ENCODE peak calls at places on chromosomes 12 and 14, in eight cellular contexts. K is foreskin fibroblast, G is B cell, E is fibroblast of villous mesenchyme, D is AG04450, U is A549, C is ovary, J is type B pancreatic cell. M is an unnamed sample.

GRCh38 chr12:56408799-56409417 is 40.3 kb downstream of the TIMELESS start:
- DNase-seq in K (no peak), G (no peak), E (no peak), D (no peak), U (no peak), C (no peak), J (no peak), M (no peak)

GRCh38 chr12:94770777-94771176 is 120.4 kb upstream of the TMCC3 start:
- DNase-seq in K (no peak), G (no peak), E (no peak), D (no peak), U (no peak), C (no peak), J (no peak), M (no peak)

GRCh38 chr14:95496111-95496681 is 20.3 kb downstream of the SYNE3 start:
- DNase-seq in K (no peak), G (no peak), E (peak), D (no peak), U (no peak), C (no peak), J (no peak), M (no peak)

GRCh38 chr14:57871487-57872080 is 5.7 kb upstream of the SLC35F4 start:
- DNase-seq in K (peak), G (peak), E (peak), D (peak), U (peak), C (no peak), J (no peak), M (no peak)

GRCh38 chr12:93373847-93374723 is 3.6 kb upstream of the NUDT4 start:
- DNase-seq in K (no peak), G (no peak), E (no peak), D (no peak), U (no peak), C (no peak), J (no peak), M (no peak)

GRCh38 chr14:72961579-72962335 is 35.5 kb downstream of the DCAF4 start:
- DNase-seq in K (no peak), G (no peak), E (no peak), D (no peak), U (peak), C (no peak), J (no peak), M (no peak)

GRCh38 chr12:93616584-93617101 is 44.2 kb downstream of the SOCS2 start:
- DNase-seq in K (no peak), G (no peak), E (peak), D (no peak), U (peak), C (no peak), J (peak), M (peak)

GRCh38 chr12:71639341-71639760 is 24.3 kb downstream of the ZFC3H1 start:
- DNase-seq in K (no peak), G (no peak), E (peak), D (no peak), U (peak), C (no peak), J (no peak), M (no peak)

GRCh38 chr12:57722716-57723629 is 15.6 kb downstream of the AGAP2 start:
- DNase-seq in K (no peak), G (no peak), E (no peak), D (no peak), U (no peak), C (no peak), J (peak), M (peak)

GRCh38 chr12:90396556-90396955 is 558.4 kb downstream of the CCER1 start:
- DNase-seq in K (no peak), G (no peak), E (no peak), D (no peak), U (no peak), C (no peak), J (no peak), M (no peak)

GRCh38 chr12:74780458-74781241 is 243.0 kb downstream of the ATXN7L3B start:
- DNase-seq in K (no peak), G (no peak), E (peak), D (no peak), U (no peak), C (no peak), J (no peak), M (no peak)

GRCh38 chr14:22478670-22479069 is 110.4 kb downstream of the DAD1 start:
- DNase-seq in K (no peak), G (no peak), E (no peak), D (no peak), U (no peak), C (peak), J (no peak), M (no peak)

GRCh38 chr12:69059465-69060457 is 126.8 kb upstream of the CPM start:
- DNase-seq in K (peak), G (no peak), E (peak), D (peak), U (peak), C (no peak), J (no peak), M (no peak)

GRCh38 chr14:78227466-78228077 is 57.4 kb downstream of the NRXN3 start:
- DNase-seq in K (no peak), G (no peak), E (no peak), D (no peak), U (peak), C (no peak), J (no peak), M (no peak)
- TF ChIP-seq CTCF in K (no peak), G (no peak), E (no peak), D (no peak), U (no peak), C (no peak), J (no peak), M (no peak)

GRCh38 chr14:69423279-69423678 is 24.8 kb downstream of the SLC39A9 start:
- DNase-seq in K (no peak), G (no peak), E (no peak), D (no peak), U (no peak), C (no peak), J (no peak), M (no peak)
- TF ChIP-seq CTCF in K (no peak), G (no peak), E (no peak), D (peak), U (no peak), C (no peak), J (no peak), M (no peak)

GRCh38 chr12:25677180-25677937 is 124.3 kb upstream of the LMNTD1 start:
- DNase-seq in K (no peak), G (no peak), E (peak), D (no peak), U (peak), C (no peak), J (no peak), M (no peak)
- TF ChIP-seq CTCF in K (no peak), G (no peak), E (peak), D (no peak), U (peak), C (no peak), J (no peak), M (peak)

GRCh38 chr14:68715032-68715924 is 77.6 kb downstream of the ZFP36L1 start:
- DNase-seq in K (peak), G (no peak), E (peak), D (no peak), U (peak), C (no peak), J (no peak), M (no peak)
- TF ChIP-seq CTCF in K (no peak), G (no peak), E (no peak), D (no peak), U (no peak), C (no peak), J (peak), M (peak)

GRCh38 chr14:36649872-36650650 is 11.6 kb upstream of the PAX9 start:
- DNase-seq in K (no peak), G (no peak), E (no peak), D (no peak), U (no peak), C (no peak), J (no peak), M (no peak)

GRCh38 chr14:36647417-36647826 is 14.2 kb upstream of the PAX9 start:
- DNase-seq in K (no peak), G (no peak), E (no peak), D (no peak), U (no peak), C (no peak), J (no peak), M (no peak)

GRCh38 chr14:36646664-36647416 is 14.8 kb upstream of the PAX9 start:
- DNase-seq in K (no peak), G (no peak), E (no peak), D (no peak), U (no peak), C (no peak), J (no peak), M (no peak)

GRCh38 chr14:36652542-36653201 is 9.0 kb upstream of the PAX9 start:
- DNase-seq in K (no peak), G (no peak), E (no peak), D (no peak), U (no peak), C (no peak), J (no peak), M (no peak)

DNA sequence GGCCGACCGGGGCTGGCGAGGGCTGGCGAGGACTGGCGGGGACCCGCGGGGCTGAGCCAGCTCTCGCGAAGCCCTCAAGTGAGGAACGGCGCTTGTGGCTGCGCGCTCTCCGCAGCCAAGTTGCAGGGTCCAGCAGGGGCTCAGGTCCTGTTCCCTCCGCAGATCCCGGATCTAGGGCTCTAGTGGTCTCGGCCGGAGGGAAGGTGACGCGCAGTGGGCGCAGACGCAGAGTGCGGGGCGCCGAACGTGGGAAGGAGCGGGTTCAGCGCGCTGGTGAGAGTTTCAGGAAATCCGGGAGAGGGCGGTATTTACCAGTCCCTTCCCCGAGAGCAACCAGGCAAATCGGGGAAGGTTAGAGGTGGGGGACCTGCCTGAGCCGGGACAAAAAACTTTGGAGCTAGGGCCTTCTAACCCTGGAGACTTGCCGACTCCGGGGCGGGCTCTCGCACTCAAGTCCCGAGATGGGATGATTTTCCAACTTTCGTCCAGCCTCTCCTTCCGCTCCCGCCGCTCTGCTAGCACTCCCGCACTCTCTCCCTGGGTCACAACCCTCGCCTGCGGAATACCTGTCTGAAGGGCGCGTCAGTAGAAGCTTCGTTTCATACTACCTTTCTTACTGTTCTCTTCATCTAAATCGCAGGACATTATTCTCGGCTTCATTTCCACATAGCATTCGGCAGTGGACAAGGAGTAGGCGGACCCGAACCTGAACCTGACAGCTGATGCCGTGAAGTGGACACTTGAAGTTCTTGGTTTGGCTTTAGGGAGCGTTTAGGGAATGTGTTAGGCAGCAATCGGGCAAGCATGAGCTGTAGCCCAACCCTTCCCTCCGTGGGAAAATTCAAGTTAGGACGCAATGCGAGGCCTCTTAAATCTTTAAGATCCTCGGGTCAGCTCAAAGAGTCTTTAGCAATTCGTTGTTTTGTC is 13.6 kb upstream of the PAX9 start:
- DNase-seq in K (no peak), G (no peak), E (peak), D (no peak), U (peak), C (no peak), J (no peak), M (no peak)
- TF ChIP-seq CTCF in K (peak), G (no peak), E (peak), D (peak), U (peak), C (no peak), J (peak), M (peak)

GRCh38 chr14:92502541-92503286 is 10.9 kb upstream of the RIN3 start:
- DNase-seq in K (no peak), G (no peak), E (no peak), D (no peak), U (no peak), C (no peak), J (no peak), M (no peak)

GRCh38 chr14:92505826-92506225 is 7.8 kb upstream of the RIN3 start:
- DNase-seq in K (no peak), G (peak), E (no peak), D (no peak), U (no peak), C (no peak), J (no peak), M (no peak)

GRCh38 chr14:92501891-92502351 is 11.7 kb upstream of the RIN3 start:
- DNase-seq in K (peak), G (no peak), E (peak), D (no peak), U (no peak), C (no peak), J (peak), M (no peak)

GRCh38 chr14:92506230-92506629 is 7.4 kb upstream of the RIN3 start:
- DNase-seq in K (no peak), G (no peak), E (no peak), D (no peak), U (no peak), C (no peak), J (no peak), M (no peak)

DNA sequence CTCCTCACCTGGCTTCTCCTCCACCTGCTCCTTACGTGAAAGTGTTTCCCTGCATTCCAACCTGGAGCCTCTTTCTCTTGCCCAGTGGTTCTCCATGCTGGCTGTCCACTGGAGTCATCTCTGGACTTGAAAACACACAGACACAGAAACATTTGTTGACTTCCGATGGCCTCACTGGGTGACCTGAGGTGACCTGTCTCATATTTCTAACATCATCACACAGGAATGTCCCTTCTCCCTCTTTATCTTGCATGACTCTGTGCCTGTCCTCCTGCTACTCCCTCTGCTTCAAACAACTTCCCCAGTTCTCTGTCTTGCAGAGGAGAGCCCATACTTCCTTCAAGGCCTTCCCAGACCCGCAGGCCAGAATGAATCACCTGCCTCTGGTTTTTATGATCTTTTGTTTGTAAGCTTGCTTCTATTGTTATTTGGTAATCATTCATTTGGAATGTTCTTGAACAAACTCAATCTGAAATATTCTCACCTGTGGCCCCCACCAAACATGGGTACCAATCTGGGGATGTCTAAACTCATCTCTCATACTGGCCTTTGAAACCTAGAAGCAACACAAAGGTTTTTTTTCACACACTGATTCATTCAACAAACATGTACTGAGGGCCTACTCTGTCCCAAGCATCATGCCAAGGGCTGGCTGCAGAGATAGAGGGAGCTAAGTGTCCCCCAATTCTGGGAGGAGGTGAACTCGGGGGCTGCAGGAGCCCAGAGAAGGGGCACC is 9.7 kb upstream of the RIN3 start:
- DNase-seq in K (peak), G (no peak), E (peak), D (no peak), U (peak), C (no peak), J (no peak), M (no peak)
- TF ChIP-seq CTCF in K (no peak), G (no peak), E (no peak), D (no peak), U (peak), C (no peak), J (no peak), M (no peak)

GRCh38 chr12:12008931-12009611 is 61.7 kb upstream of the BCL2L14 start:
- DNase-seq in K (peak), G (no peak), E (peak), D (no peak), U (no peak), C (no peak), J (no peak), M (no peak)
- TF ChIP-seq CTCF in K (no peak), G (no peak), E (peak), D (no peak), U (no peak), C (no peak), J (no peak), M (no peak)

DNA sequence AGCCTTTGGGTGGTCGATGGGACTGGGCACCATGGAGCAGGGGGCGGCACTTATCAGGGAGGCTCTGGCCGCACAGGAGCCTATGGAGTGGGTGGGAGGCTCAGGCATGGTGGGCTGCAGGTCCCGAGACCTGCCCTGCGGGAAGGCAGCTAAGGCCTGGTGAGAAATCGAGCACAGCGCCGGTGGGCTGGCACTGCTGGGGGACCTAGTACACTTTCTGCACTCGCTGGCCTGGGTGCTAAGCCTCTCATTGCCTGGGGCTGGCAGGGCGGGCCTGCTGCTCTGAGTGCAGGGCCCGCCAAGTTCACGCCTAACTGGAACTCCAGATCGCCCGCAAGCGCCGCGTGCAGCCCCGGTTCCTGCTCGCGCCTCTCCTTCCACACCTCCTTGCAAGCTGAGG is 33.1 kb upstream of the SLCO1B3 start:
- DNase-seq in K (no peak), G (no peak), E (no peak), D (no peak), U (no peak), C (no peak), J (no peak), M (no peak)
- TF ChIP-seq CTCF in K (no peak), G (no peak), E (no peak), D (no peak), U (no peak), C (no peak), J (no peak), M (no peak)

GRCh38 chr12:62021808-62022207 is 238.4 kb upstream of the USP15 start:
- DNase-seq in K (no peak), G (no peak), E (no peak), D (no peak), U (peak), C (no peak), J (no peak), M (no peak)
- TF ChIP-seq CTCF in K (no peak), G (no peak), E (no peak), D (no peak), U (peak), C (no peak), J (no peak), M (no peak)

GRCh38 chr12:67042697-67043131 is 226.4 kb upstream of the CAND1 start:
- DNase-seq in K (no peak), G (no peak), E (peak), D (no peak), U (peak), C (no peak), J (no peak), M (no peak)
- TF ChIP-seq CTCF in K (no peak), G (no peak), E (no peak), D (no peak), U (no peak), C (no peak), J (no peak), M (no peak)

M was measured in osteocyte.